ENCODE peak calls at places on chromosomes 16 and 17, in eight cellular contexts. O, U, V, G, F, P, E and S are unnamed samples.

GRCh38 chr17:43846963-43847369 is at the start of gene CD300LG:
- DNase-seq in O (no peak), U (no peak), V (no peak), G (no peak), F (no peak), P (no peak), E (peak), S (no peak)

GRCh38 chr17:77145635-77146632 is 5.2 kb downstream of the SEC14L1 start:
- DNase-seq in O (peak), U (peak), V (no peak), G (no peak), F (no peak), P (no peak), E (peak), S (peak)

GRCh38 chr16:51374346-51374745 is 223.3 kb upstream of the SALL1 start:
- DNase-seq in O (no peak), U (peak), V (no peak), G (no peak), F (no peak), P (no peak), E (no peak), S (peak)

GRCh38 chr16:70250748-70251650 is 741 bp downstream of the EXOSC6 start:
- DNase-seq in O (no peak), U (no peak), V (no peak), G (peak), F (no peak), P (no peak), E (peak), S (no peak)

GRCh38 chr17:1762233-1762905 is 509 bp downstream of the SERPINF1 start:
- DNase-seq in O (no peak), U (no peak), V (no peak), G (no peak), F (no peak), P (no peak), E (no peak), S (no peak)

GRCh38 chr16:56789360-56789759 is 59.4 kb downstream of the NUP93 start:
- DNase-seq in O (no peak), U (no peak), V (no peak), G (no peak), F (no peak), P (no peak), E (no peak), S (no peak)

GRCh38 chr16:68190099-68190498 is 45.8 kb downstream of the ESRP2 start:
- DNase-seq in O (no peak), U (no peak), V (no peak), G (no peak), F (no peak), P (no peak), E (no peak), S (no peak)

GRCh38 chr17:30812218-30813177 is 12.0 kb downstream of the CRLF3 start:
- DNase-seq in O (no peak), U (no peak), V (no peak), G (no peak), F (no peak), P (no peak), E (no peak), S (no peak)

GRCh38 chr16:23773339-23773738 is 18.5 kb downstream of the CHP2 start:
- DNase-seq in O (no peak), U (no peak), V (no peak), G (no peak), F (no peak), P (no peak), E (no peak), S (no peak)

GRCh38 chr17:36885161-36885735 is 52.0 kb upstream of the LHX1 start:
- DNase-seq in O (no peak), U (no peak), V (no peak), G (no peak), F (no peak), P (no peak), E (no peak), S (no peak)

GRCh38 chr16:1465567-1465915 is 9.3 kb downstream of the CLCN7 start:
- DNase-seq in O (no peak), U (no peak), V (no peak), G (no peak), F (no peak), P (no peak), E (peak), S (no peak)

GRCh38 chr17:19494961-19495806 is 38.5 kb upstream of the SLC47A1 start:
- DNase-seq in O (no peak), U (no peak), V (no peak), G (no peak), F (no peak), P (no peak), E (no peak), S (no peak)

GRCh38 chr17:77182773-77183172 is 42.0 kb downstream of the SEC14L1 start:
- DNase-seq in O (no peak), U (no peak), V (no peak), G (no peak), F (no peak), P (no peak), E (no peak), S (no peak)

GRCh38 chr17:82180776-82181528 is 31.7 kb downstream of the CCDC57 start:
- DNase-seq in O (no peak), U (no peak), V (no peak), G (no peak), F (no peak), P (no peak), E (no peak), S (no peak)

GRCh38 chr16:65728172-65728571 is 606.3 kb upstream of the CDH11 start:
- DNase-seq in O (no peak), U (no peak), V (no peak), G (no peak), F (no peak), P (no peak), E (no peak), S (no peak)

GRCh38 chr17:61075988-61076387 is 323.7 kb upstream of the TBX2 start:
- DNase-seq in O (no peak), U (no peak), V (no peak), G (no peak), F (no peak), P (no peak), E (no peak), S (no peak)

GRCh38 chr17:36717088-36717487 is 115.7 kb downstream of the MRM1 start:
- DNase-seq in O (no peak), U (no peak), V (no peak), G (no peak), F (no peak), P (no peak), E (no peak), S (no peak)

GRCh38 chr16:49608095-49608494 is 234.5 kb downstream of the C16orf78 start:
- DNase-seq in O (no peak), U (no peak), V (no peak), G (no peak), F (no peak), P (no peak), E (no peak), S (no peak)

GRCh38 chr17:48610282-48611211 is at the start of gene HOXB7:
- DNase-seq in O (no peak), U (peak), V (peak), G (no peak), F (peak), P (peak), E (peak), S (no peak)

GRCh38 chr17:64491995-64492394 is 4.9 kb downstream of the POLG2 start:
- DNase-seq in O (no peak), U (no peak), V (no peak), G (no peak), F (no peak), P (no peak), E (no peak), S (no peak)

GRCh38 chr17:37221865-37222264 is 153.9 kb upstream of the C17orf78 start:
- DNase-seq in O (no peak), U (no peak), V (no peak), G (no peak), F (no peak), P (no peak), E (no peak), S (no peak)

GRCh38 chr16:57534881-57535658 is 1.3 kb downstream of the CCDC102A start:
- DNase-seq in O (no peak), U (no peak), V (no peak), G (no peak), F (no peak), P (no peak), E (peak), S (no peak)

GRCh38 chr16:4142268-4142667 is 26.0 kb upstream of the ADCY9 start:
- DNase-seq in O (no peak), U (no peak), V (peak), G (peak), F (no peak), P (no peak), E (no peak), S (no peak)

GRCh38 chr17:74825952-74826713 is 33.6 kb downstream of the GRIN2C start:
- DNase-seq in O (no peak), U (no peak), V (no peak), G (no peak), F (no peak), P (peak), E (no peak), S (no peak)

GRCh38 chr17:67055041-67055443 is 10.7 kb downstream of the CACNG1 start:
- DNase-seq in O (no peak), U (no peak), V (no peak), G (no peak), F (no peak), P (no peak), E (no peak), S (no peak)

GRCh38 chr16:14485131-14485551 is 144.9 kb downstream of the PARN start:
- DNase-seq in O (no peak), U (no peak), V (no peak), G (no peak), F (no peak), P (no peak), E (no peak), S (no peak)

GRCh38 chr16:84596801-84597517 is 20.9 kb downstream of the COTL1 start:
- DNase-seq in O (no peak), U (no peak), V (no peak), G (no peak), F (no peak), P (no peak), E (no peak), S (no peak)

GRCh38 chr16:85570213-85570734 is 42.8 kb upstream of the GSE1 start:
- DNase-seq in O (no peak), U (no peak), V (peak), G (no peak), F (no peak), P (no peak), E (no peak), S (no peak)

GRCh38 chr17:66950325-66950724 is 14.2 kb upstream of the CACNG4 start:
- DNase-seq in O (no peak), U (no peak), V (no peak), G (no peak), F (no peak), P (no peak), E (no peak), S (no peak)